ENCODE peak calls at places on chromosomes 6 and 20, in seven cellular contexts. I, U, C, O, H, N and Y are unnamed samples.

GRCh38 chr6:52376763-52377162 is 14.8 kb downstream of the PAQR8 start:
- DNase-seq in H (no peak), U (no peak), N (no peak), C (no peak), I (no peak), O (no peak), Y (no peak)

GRCh38 chr6:6686748-6687601 is 98.5 kb downstream of the LY86 start:
- DNase-seq in H (peak; percentile 97), I (peak; percentile 99), O (peak; percentile 92), N (peak; percentile 53), C (peak; percentile 29), U (peak; percentile 74), Y (peak; percentile 92)

GRCh38 chr6:52263709-52264320 is 19.5 kb upstream of the IL17F start:
- DNase-seq in C (peak; percentile 73), N (peak; percentile 65), O (peak; percentile 72), H (no peak), I (peak; percentile 56), U (peak; percentile 72), Y (peak; percentile 74)

GRCh38 chr6:38499046-38499445 is 140.7 kb downstream of the BTBD9 start:
- DNase-seq in I (no peak), N (no peak), C (no peak), O (no peak), U (no peak), H (no peak), Y (no peak)

GRCh38 chr20:41411458-41411857 is 44.8 kb upstream of the EMILIN3 start:
- DNase-seq in O (no peak), N (peak; percentile 39), H (no peak), U (peak; percentile 61), I (no peak), C (peak; percentile 56), Y (no peak)

GRCh38 chr6:108714012-108714773 is 134.0 kb upstream of the ARMC2 start:
- DNase-seq in U (peak; percentile 83), H (no peak), O (peak; percentile 21), I (peak; percentile 43), N (peak; percentile 41), C (peak; percentile 93), Y (no peak)

GRCh38 chr20:11235058-11235457 is 561.3 kb upstream of the JAG1 start:
- DNase-seq in N (peak; percentile 79), I (no peak), H (no peak), O (no peak), U (peak; percentile 52), C (peak; percentile 52), Y (no peak)

GRCh38 chr20:50729925-50730764 is 1.2 kb upstream of the PARD6B start:
- DNase-seq in C (peak; percentile 28), H (peak; percentile 83), O (peak; percentile 70), I (peak; percentile 47), N (peak; percentile 28), U (no peak), Y (no peak)

GRCh38 chr6:33607784-33608161 is 13.3 kb upstream of the ITPR3 start:
- DNase-seq in O (no peak), N (no peak), I (peak; percentile 69), U (no peak), H (no peak), C (no peak), Y (no peak)

GRCh38 chr6:3946779-3947178 is 97.6 kb downstream of the FAM50B start:
- DNase-seq in U (peak; percentile 27), C (peak; percentile 51), H (no peak), O (no peak), I (no peak), N (no peak), Y (no peak)

GRCh38 chr20:3654326-3655031 is 8.7 kb downstream of the GFRA4 start:
- DNase-seq in H (peak; percentile 26), C (no peak), I (no peak), N (no peak), U (no peak), O (no peak), Y (no peak)

GRCh38 chr6:11782524-11782923 is 3.9 kb upstream of the ADTRP start:
- DNase-seq in N (no peak), O (no peak), H (no peak), I (no peak), U (no peak), C (no peak), Y (no peak)

GRCh38 chr6:3328145-3328544 is 69.4 kb downstream of the PSMG4 start:
- DNase-seq in N (peak; percentile 62), I (no peak), H (no peak), C (peak; percentile 56), O (no peak), U (peak; percentile 72), Y (no peak)

GRCh38 chr20:17645546-17646208 is 36.4 kb downstream of the RRBP1 start:
- DNase-seq in C (peak; percentile 27), U (no peak), I (no peak), N (no peak), H (no peak), O (no peak), Y (peak; percentile 9)

GRCh38 chr6:43807228-43808061 is 37.4 kb downstream of the VEGFA start:
- DNase-seq in C (peak; percentile 25), H (no peak), U (no peak), N (no peak), O (peak; percentile 43), I (peak; percentile 58), Y (peak; percentile 65)

GRCh38 chr6:41445268-41445667 is 100.9 kb upstream of the FOXP4 start:
- DNase-seq in C (no peak), N (no peak), H (no peak), I (no peak), O (no peak), U (no peak), Y (no peak)

GRCh38 chr6:161748535-161749386 is 474.9 kb upstream of the AGPAT4 start:
- DNase-seq in H (no peak), C (no peak), N (no peak), I (peak; percentile 34), U (peak; percentile 19), O (peak; percentile 56), Y (peak; percentile 88)
- TF ChIP-seq CTCF in H (no peak), C (no peak), N (peak; percentile 61), I (no peak), U (peak; percentile 18), O (peak; percentile 39), Y (peak; percentile 93)

DNA sequence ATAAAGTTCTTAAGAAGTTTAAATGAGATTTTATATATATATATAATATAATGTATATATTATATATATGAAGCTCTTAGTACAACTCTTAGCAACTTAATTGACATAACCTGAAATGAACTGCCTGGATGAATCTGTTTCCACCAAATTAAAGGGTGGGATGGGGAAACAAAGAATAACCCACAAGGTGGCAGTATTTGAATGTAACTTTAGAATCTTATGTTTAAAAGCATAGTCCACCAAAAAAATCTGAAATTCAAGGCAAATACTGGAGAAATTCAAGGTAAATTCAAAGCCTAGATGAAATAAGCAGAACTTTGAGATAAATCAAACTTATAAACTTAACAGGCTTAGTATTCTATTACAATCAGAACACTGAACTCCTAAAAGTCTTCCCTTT is 4.4 kb upstream of the IBTK start:
- DNase-seq in H (no peak), U (peak; percentile 68), I (no peak), N (peak; percentile 65), C (peak; percentile 75), O (peak; percentile 40), Y (no peak)
- TF ChIP-seq CTCF in H (no peak), U (peak; percentile 35), I (peak; percentile 34), N (peak; percentile 47), C (peak; percentile 59), O (peak; percentile 16), Y (peak; percentile 43)

GRCh38 chr20:21640556-21640955 is 64.9 kb upstream of the PAX1 start:
- DNase-seq in C (no peak), H (no peak), U (no peak), I (no peak), N (no peak), O (peak; percentile 71), Y (no peak)
- TF ChIP-seq CTCF in C (no peak), H (no peak), U (no peak), I (no peak), N (no peak), O (peak; percentile 83), Y (no peak)

DNA sequence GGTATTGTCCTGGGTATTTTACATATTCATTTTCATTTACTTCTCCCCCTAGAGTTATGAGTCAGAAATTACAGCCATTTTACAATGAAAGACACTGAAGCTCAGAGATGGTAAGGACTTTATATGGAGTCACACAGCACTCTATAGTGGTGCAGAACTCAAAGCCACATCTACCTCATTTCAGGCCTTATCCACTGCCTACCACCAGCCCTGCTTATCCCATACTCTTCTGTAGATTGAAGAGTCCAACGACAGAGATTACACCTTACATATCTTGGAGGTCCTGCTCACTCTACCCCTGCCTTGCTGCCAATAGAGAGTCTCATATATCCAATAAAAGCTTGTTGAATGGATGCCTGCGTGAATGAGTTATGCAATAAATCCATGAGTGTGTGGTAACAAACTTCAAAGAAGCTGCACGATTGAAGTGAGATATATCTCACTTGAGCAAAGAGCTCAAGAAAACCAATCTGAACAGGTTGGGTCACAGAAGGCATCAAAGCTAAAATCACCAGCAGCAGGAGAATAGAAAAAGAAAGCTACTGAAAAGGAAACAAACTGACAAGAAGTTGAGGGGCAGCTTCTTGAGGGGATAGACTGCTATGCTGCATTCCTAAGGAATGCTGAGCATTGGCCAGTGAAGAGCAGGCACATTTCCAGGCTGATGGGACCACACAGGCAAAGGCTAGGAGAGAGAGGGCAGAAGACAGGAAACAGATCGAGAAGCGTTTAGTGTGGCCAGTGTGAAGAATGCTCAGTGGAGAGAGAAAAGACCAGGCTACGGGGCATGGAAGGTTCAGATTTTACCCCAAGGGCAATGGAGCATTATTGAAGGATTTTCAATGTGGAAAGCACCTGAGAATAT is 585.6 kb downstream of the DHX35 start:
- DNase-seq in I (no peak), C (no peak), U (no peak), H (no peak), O (no peak), N (no peak), Y (no peak)
- TF ChIP-seq CTCF in I (no peak), C (no peak), U (no peak), H (no peak), O (no peak), N (no peak), Y (peak; percentile 12)